ENCODE peak calls at places on chromosome 2, in five cellular contexts. One of them, this sample, is unnamed.

GRCh38 chr2:191593622-191594416 is 84.1 kb upstream of the NABP1 start:
- DNase-seq in mammary epithelial cell: peak
- DNase-seq in heart right ventricle: no peak
- DNase-seq in GM12865: no peak
- DNase-seq in heart left ventricle: no peak
- DNase-seq in this sample: peak

GRCh38 chr2:176117823-176118376 is 1.3 kb downstream of the HOXD10 start:
- DNase-seq in heart left ventricle: no peak
- DNase-seq in GM12865: no peak
- DNase-seq in mammary epithelial cell: no peak
- DNase-seq in heart right ventricle: no peak
- DNase-seq in this sample: no peak

GRCh38 chr2:43319541-43319940 is 93.1 kb upstream of the ZFP36L2 start:
- DNase-seq in heart left ventricle: no peak
- DNase-seq in GM12865: no peak
- DNase-seq in mammary epithelial cell: no peak
- DNase-seq in heart right ventricle: no peak
- DNase-seq in this sample: no peak

GRCh38 chr2:68431316-68431972 is 35.6 kb downstream of the FBXO48 start:
- DNase-seq in GM12865: no peak
- DNase-seq in mammary epithelial cell: no peak
- DNase-seq in heart left ventricle: no peak
- DNase-seq in heart right ventricle: no peak
- DNase-seq in this sample: no peak

GRCh38 chr2:26590960-26591618 is 50.1 kb downstream of the CIB4 start:
- DNase-seq in GM12865: no peak
- DNase-seq in heart right ventricle: no peak
- DNase-seq in mammary epithelial cell: no peak
- DNase-seq in heart left ventricle: no peak
- DNase-seq in this sample: no peak

GRCh38 chr2:131641414-131642206 is 113.9 kb downstream of the CCDC74A start:
- DNase-seq in heart right ventricle: no peak
- DNase-seq in mammary epithelial cell: no peak
- DNase-seq in heart left ventricle: no peak
- DNase-seq in GM12865: peak
- DNase-seq in this sample: peak

GRCh38 chr2:240651185-240651584 is 25.9 kb downstream of the GPR35 start:
- DNase-seq in GM12865: no peak
- DNase-seq in heart left ventricle: no peak
- DNase-seq in heart right ventricle: no peak
- DNase-seq in mammary epithelial cell: peak
- DNase-seq in this sample: no peak

GRCh38 chr2:35415282-35415681 is 940.3 kb upstream of the CRIM1 start:
- DNase-seq in mammary epithelial cell: no peak
- DNase-seq in GM12865: no peak
- DNase-seq in heart left ventricle: no peak
- DNase-seq in heart right ventricle: no peak
- DNase-seq in this sample: no peak

GRCh38 chr2:42959148-42959992 is 167.0 kb upstream of the HAAO start:
- DNase-seq in heart left ventricle: no peak
- DNase-seq in mammary epithelial cell: peak
- DNase-seq in GM12865: no peak
- DNase-seq in heart right ventricle: no peak
- DNase-seq in this sample: no peak

GRCh38 chr2:208426414-208426813 is 19.8 kb downstream of the PTH2R start:
- DNase-seq in heart left ventricle: no peak
- DNase-seq in mammary epithelial cell: no peak
- DNase-seq in heart right ventricle: no peak
- DNase-seq in GM12865: no peak
- DNase-seq in this sample: no peak

GRCh38 chr2:167293172-167293781 is 405.0 kb downstream of the XIRP2 start:
- DNase-seq in GM12865: peak
- DNase-seq in heart left ventricle: no peak
- DNase-seq in heart right ventricle: no peak
- DNase-seq in mammary epithelial cell: peak
- DNase-seq in this sample: no peak

GRCh38 chr2:224871813-224872212 is 155.6 kb upstream of the CCDC195 start:
- DNase-seq in mammary epithelial cell: no peak
- DNase-seq in heart left ventricle: no peak
- DNase-seq in GM12865: no peak
- DNase-seq in heart right ventricle: no peak
- DNase-seq in this sample: no peak

GRCh38 chr2:65212115-65212514 is 15.5 kb upstream of the ACTR2 start:
- DNase-seq in GM12865: no peak
- DNase-seq in heart right ventricle: no peak
- DNase-seq in heart left ventricle: no peak
- DNase-seq in mammary epithelial cell: no peak
- DNase-seq in this sample: no peak

GRCh38 chr2:88177556-88177955 is 7.4 kb downstream of the THNSL2 start:
- DNase-seq in mammary epithelial cell: peak
- DNase-seq in heart right ventricle: no peak
- DNase-seq in GM12865: no peak
- DNase-seq in heart left ventricle: no peak
- DNase-seq in this sample: no peak

GRCh38 chr2:189115126-189115525 is 64.4 kb downstream of the COL5A2 start:
- DNase-seq in GM12865: no peak
- DNase-seq in heart left ventricle: no peak
- DNase-seq in mammary epithelial cell: no peak
- DNase-seq in heart right ventricle: no peak
- DNase-seq in this sample: no peak

GRCh38 chr2:7118606-7119503 is 201.6 kb downstream of the RNF144A start:
- DNase-seq in mammary epithelial cell: peak
- DNase-seq in heart right ventricle: no peak
- DNase-seq in heart left ventricle: no peak
- DNase-seq in GM12865: peak
- DNase-seq in this sample: no peak

GRCh38 chr2:11305958-11306357 is 38.5 kb downstream of the ROCK2 start:
- DNase-seq in mammary epithelial cell: peak
- DNase-seq in heart left ventricle: no peak
- DNase-seq in heart right ventricle: no peak
- DNase-seq in GM12865: no peak
- DNase-seq in this sample: peak

GRCh38 chr2:138023298-138023697 is 59.0 kb downstream of the HNMT start:
- DNase-seq in heart left ventricle: no peak
- DNase-seq in GM12865: no peak
- DNase-seq in mammary epithelial cell: no peak
- DNase-seq in heart right ventricle: no peak
- DNase-seq in this sample: no peak

GRCh38 chr2:65579506-65580235 is 147.3 kb upstream of the SPRED2 start:
- DNase-seq in mammary epithelial cell: no peak
- DNase-seq in heart left ventricle: no peak
- DNase-seq in heart right ventricle: no peak
- DNase-seq in GM12865: no peak
- DNase-seq in this sample: no peak

GRCh38 chr2:171216631-171217030 is 55.9 kb upstream of the TLK1 start:
- DNase-seq in heart left ventricle: no peak
- DNase-seq in GM12865: no peak
- DNase-seq in heart right ventricle: no peak
- DNase-seq in mammary epithelial cell: no peak
- DNase-seq in this sample: no peak

GRCh38 chr2:1649103-1649870 is 95.0 kb downstream of the PXDN start:
- DNase-seq in heart right ventricle: no peak
- DNase-seq in GM12865: no peak
- DNase-seq in mammary epithelial cell: no peak
- DNase-seq in heart left ventricle: no peak
- DNase-seq in this sample: no peak

GRCh38 chr2:240737958-240738357 is 46.3 kb downstream of the AQP12A start:
- DNase-seq in heart left ventricle: no peak
- DNase-seq in heart right ventricle: no peak
- DNase-seq in mammary epithelial cell: no peak
- DNase-seq in GM12865: no peak
- DNase-seq in this sample: no peak

GRCh38 chr2:48175254-48175653 is 269.0 kb upstream of the FBXO11 start:
- DNase-seq in heart left ventricle: no peak
- DNase-seq in heart right ventricle: no peak
- DNase-seq in mammary epithelial cell: no peak
- DNase-seq in GM12865: no peak
- DNase-seq in this sample: peak

GRCh38 chr2:86383844-86384243 is 46.4 kb upstream of the REEP1 start:
- DNase-seq in GM12865: no peak
- DNase-seq in heart right ventricle: no peak
- DNase-seq in mammary epithelial cell: peak
- DNase-seq in heart left ventricle: no peak
- DNase-seq in this sample: peak

GRCh38 chr2:65919579-65920188 is 487.3 kb upstream of the SPRED2 start:
- DNase-seq in heart right ventricle: no peak
- DNase-seq in heart left ventricle: no peak
- DNase-seq in GM12865: no peak
- DNase-seq in mammary epithelial cell: no peak
- DNase-seq in this sample: no peak

GRCh38 chr2:230179907-230180306 is 39.9 kb downstream of the SP110 start:
- DNase-seq in GM12865: no peak
- DNase-seq in heart left ventricle: no peak
- DNase-seq in heart right ventricle: no peak
- DNase-seq in mammary epithelial cell: no peak
- DNase-seq in this sample: no peak

GRCh38 chr2:205496777-205497176 is 185.5 kb upstream of the NRP2 start:
- DNase-seq in GM12865: no peak
- DNase-seq in heart left ventricle: no peak
- DNase-seq in mammary epithelial cell: no peak
- DNase-seq in heart right ventricle: no peak
- DNase-seq in this sample: peak

GRCh38 chr2:191620144-191620543 is 57.8 kb upstream of the NABP1 start:
- DNase-seq in mammary epithelial cell: peak
- DNase-seq in GM12865: peak
- DNase-seq in heart left ventricle: no peak
- DNase-seq in heart right ventricle: no peak
- DNase-seq in this sample: peak

DNA sequence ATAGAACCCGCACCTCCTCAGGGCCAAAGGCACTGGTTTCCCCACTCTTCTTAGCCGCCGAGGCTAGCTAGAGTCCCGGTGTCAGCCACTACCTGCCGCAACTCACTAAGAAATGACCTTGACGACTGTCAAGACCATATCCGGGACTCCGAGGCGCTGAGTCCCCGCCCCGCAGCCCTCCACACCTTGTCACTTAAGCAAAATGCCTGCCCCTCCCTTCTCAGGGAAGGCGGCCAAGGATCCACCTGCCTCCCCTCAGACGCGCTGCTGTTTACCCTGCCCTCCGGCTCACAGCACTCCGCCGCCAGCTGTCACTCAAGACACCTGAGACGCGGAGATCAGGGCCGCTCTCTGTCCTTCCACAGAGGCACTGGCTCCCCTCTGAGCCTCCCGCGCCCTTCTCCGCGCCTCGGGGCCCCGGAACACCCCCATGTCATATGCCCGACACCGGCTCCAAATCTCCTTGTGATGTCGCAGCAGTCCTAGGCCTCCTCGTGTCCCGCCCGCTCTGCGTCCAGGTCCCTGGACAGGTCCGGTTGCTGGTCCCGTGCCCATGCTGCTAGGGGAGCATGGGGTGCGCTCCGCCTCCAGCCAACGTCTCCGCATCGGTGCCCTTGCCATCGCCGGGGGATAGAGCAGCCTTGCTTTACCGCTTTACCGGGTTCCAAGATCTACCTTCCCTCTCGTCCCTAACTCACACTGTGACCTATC is 32.5 kb upstream of the REG3G start:
- DNase-seq in heart right ventricle: no peak
- DNase-seq in GM12865: no peak
- DNase-seq in heart left ventricle: no peak
- DNase-seq in mammary epithelial cell: no peak
- DNase-seq in this sample: no peak
- TF ChIP-seq CTCF in heart right ventricle: no peak
- TF ChIP-seq CTCF in GM12865: no peak
- TF ChIP-seq CTCF in heart left ventricle: no peak
- TF ChIP-seq CTCF in mammary epithelial cell: no peak
- TF ChIP-seq CTCF in this sample: no peak

GRCh38 chr2:52077159-52077558 is 1045.2 kb upstream of the NRXN1 start:
- DNase-seq in mammary epithelial cell: no peak
- DNase-seq in heart right ventricle: no peak
- DNase-seq in GM12865: no peak
- DNase-seq in heart left ventricle: no peak
- DNase-seq in this sample: no peak
- TF ChIP-seq CTCF in mammary epithelial cell: no peak
- TF ChIP-seq CTCF in heart right ventricle: no peak
- TF ChIP-seq CTCF in GM12865: no peak
- TF ChIP-seq CTCF in heart left ventricle: no peak
- TF ChIP-seq CTCF in this sample: no peak

DNA sequence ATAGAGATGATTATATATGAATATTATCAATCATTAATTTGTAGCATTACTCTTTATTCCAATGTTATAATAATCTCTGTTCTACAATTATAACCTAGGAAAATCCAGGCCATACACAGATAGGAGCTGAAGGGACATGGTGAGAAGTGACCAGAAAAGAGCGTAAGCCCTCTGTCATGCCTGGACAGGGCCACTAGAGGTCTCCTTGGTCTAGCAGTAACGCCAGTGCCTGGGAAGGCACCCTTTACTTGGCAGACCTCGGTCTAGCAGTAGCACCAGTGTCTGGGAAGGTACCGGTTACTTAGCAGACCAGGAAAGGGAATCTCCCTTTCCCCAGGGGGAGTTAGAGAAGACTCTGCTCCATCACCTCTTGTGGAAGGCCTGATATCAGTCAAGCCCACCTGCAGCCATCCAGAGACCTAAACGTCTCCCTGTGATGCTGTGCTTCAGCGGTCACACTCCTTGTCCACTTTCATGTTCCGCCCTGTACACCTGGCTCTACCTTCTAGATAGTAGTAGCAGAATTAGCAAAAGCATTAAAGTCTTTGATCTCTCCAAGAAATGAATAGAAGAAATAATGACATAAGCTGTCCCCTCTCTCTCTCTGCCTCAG is 447.5 kb upstream of the FSIP2 start:
- DNase-seq in GM12865: peak
- DNase-seq in heart right ventricle: no peak
- DNase-seq in mammary epithelial cell: peak
- DNase-seq in heart left ventricle: peak
- DNase-seq in this sample: peak
- TF ChIP-seq CTCF in GM12865: peak
- TF ChIP-seq CTCF in heart right ventricle: peak
- TF ChIP-seq CTCF in mammary epithelial cell: peak
- TF ChIP-seq CTCF in heart left ventricle: peak
- TF ChIP-seq CTCF in this sample: peak

DNA sequence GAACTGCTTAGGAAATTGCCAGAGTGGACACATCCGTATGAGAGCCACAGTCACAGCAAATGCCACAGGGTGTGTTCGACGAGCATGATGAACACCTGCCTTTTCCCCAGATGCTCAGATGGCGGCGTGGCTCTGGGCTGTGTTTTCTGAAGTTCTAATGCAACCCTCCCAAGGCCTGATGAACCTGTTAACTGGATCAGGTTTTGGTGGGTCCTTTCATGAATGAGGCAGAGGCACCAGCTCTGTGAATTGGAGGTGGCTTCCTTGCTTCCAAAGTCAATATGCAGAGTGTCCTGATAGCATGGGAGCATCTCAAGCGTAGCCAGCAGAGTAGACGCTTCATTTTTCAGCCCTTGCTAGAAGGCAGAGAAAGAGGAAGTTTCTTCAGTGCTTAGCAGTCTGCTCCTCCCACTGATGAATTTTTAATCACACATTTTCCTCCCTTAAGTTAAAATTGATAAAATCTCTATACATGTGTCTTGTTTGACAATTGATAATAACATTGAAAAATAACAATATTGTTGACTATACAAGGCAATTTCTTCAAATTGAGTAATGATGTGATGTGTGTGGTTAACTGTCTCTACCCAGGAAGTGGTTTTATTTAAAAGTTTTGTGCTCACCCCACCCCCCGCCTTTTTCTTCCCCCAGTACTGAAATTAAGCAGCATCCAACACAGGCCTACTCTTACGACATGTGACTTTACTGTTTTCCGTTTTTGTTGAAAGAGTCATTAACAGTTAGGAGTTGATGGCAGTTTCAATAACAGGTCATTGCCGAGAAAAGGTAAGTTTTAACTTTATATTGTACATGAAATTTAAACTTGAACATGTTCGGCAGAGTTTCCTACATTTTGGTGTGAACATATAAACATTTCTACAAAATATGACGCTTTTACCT is at the start of gene ARHGAP15:
- DNase-seq in heart right ventricle: peak
- DNase-seq in heart left ventricle: no peak
- DNase-seq in mammary epithelial cell: no peak
- DNase-seq in GM12865: peak
- DNase-seq in this sample: no peak
- TF ChIP-seq CTCF in heart right ventricle: no peak
- TF ChIP-seq CTCF in heart left ventricle: no peak
- TF ChIP-seq CTCF in mammary epithelial cell: no peak
- TF ChIP-seq CTCF in GM12865: no peak
- TF ChIP-seq CTCF in this sample: no peak